ENCODE peak calls at places on chromosomes 1 and 21, in four cellular contexts. Q is IMR-90, Z is K562, B is GM12878. G is an unnamed sample.

GRCh38 chr1:112488141-112488540 is 20.6 kb upstream of the WNT2B start:
- DNase-seq in Q (no peak), Z (no peak), B (no peak), G (no peak)

GRCh38 chr1:12172042-12172851 is 5.5 kb downstream of the TNFRSF1B start:
- DNase-seq in Q (no peak), Z (no peak), B (no peak), G (no peak)

GRCh38 chr1:53273526-53273925 is 35.2 kb upstream of the MAGOH start:
- DNase-seq in Q (no peak), Z (no peak), B (no peak), G (no peak)

GRCh38 chr1:229409616-229410369 is 24.1 kb downstream of the ACTA1 start:
- DNase-seq in Q (no peak), Z (no peak), B (no peak), G (no peak)

GRCh38 chr1:232899278-232899677 is 51.1 kb upstream of the NTPCR start:
- DNase-seq in Q (no peak), Z (no peak), B (no peak), G (no peak)

GRCh38 chr1:226590626-226591025 is 42.1 kb downstream of the STUM start:
- DNase-seq in Q (no peak), Z (no peak), B (no peak), G (no peak)

GRCh38 chr1:198498881-198499280 is 41.6 kb downstream of the ATP6V1G3 start:
- DNase-seq in Q (peak; percentile 14), Z (no peak), B (no peak), G (no peak)

GRCh38 chr1:242651817-242652216 is 127.3 kb upstream of the PLD5 start:
- DNase-seq in Q (no peak), Z (no peak), B (no peak), G (no peak)

GRCh38 chr1:205321109-205321958 is at the start of gene NUAK2:
- DNase-seq in Q (peak; percentile 90), Z (peak; percentile 99), B (no peak), G (peak; percentile 89)

GRCh38 chr21:17340081-17340480 is 172.8 kb upstream of the CXADR start:
- DNase-seq in Q (no peak), Z (no peak), B (no peak), G (no peak)

GRCh38 chr1:156080598-156081173 is 1.6 kb downstream of the MEX3A start:
- DNase-seq in Q (no peak), Z (no peak), B (no peak), G (no peak)

GRCh38 chr1:111768023-111768422 is 12.3 kb downstream of the DDX20 start:
- DNase-seq in Q (no peak), Z (no peak), B (no peak), G (no peak)

GRCh38 chr1:92484472-92485373 is 2.0 kb downstream of the GFI1 start:
- DNase-seq in Q (no peak), Z (peak; percentile 31), B (no peak), G (peak; percentile 23)

GRCh38 chr1:92485374-92486250 is 1.1 kb downstream of the GFI1 start:
- DNase-seq in Q (no peak), Z (peak; percentile 75), B (no peak), G (peak; percentile 20)

GRCh38 chr1:92487078-92487605 is 417 bp upstream of the GFI1 start:
- DNase-seq in Q (no peak), Z (no peak), B (no peak), G (no peak)

GRCh38 chr1:92488416-92488815 is 1.7 kb upstream of the GFI1 start:
- DNase-seq in Q (no peak), Z (no peak), B (no peak), G (no peak)

DNA sequence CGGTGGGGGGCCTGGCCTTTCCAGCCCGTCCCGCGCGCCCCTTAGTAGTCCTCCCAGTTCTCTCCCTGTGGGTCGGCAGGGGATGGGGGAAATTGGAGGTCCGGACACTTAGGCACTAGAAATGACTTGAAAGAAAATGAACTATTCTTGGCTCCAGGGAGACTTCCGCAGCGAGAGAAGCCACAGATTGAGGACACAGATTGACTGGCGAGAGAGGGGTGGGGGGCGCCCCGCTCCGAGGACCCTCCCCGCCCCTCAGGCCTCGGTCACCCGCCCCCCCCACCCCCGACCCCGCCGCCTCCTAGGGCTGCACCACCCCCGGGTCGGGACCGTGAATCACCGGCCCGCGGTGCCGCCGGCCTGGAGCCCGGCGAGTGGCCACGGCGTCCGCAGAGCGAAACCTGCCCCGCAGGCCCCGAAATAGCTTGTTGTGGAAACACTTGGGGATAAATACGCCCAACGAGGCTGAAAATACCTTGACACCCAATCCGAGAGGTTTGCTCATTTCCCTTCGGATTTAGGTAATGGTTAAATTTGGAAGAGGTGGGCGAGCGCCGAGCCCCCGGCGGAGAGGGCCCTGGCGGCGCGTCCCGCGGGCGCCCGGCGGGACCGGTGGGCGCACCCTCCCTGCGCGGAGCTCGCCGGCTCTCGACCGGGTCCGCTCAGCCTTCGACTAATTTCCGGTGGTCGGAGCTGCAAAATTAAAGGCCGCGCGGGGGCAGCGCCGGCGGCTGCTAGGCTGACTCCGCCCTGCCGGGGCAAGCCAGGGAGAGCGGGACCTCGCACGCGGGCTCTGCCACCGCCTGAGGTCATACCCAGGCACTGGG is at the start of gene GFI1:
- DNase-seq in Q (no peak), Z (no peak), B (no peak), G (no peak)
- TF ChIP-seq FOS in Q (no peak), Z (no peak), B (no peak), G (no peak)

GRCh38 chr1:41005876-41006275 is 15.6 kb downstream of the SLFNL1 start:
- DNase-seq in Q (no peak), Z (no peak), B (peak; percentile 7), G (no peak)

GRCh38 chr1:41009466-41009865 is 12.1 kb downstream of the SLFNL1 start:
- DNase-seq in Q (no peak), Z (no peak), B (no peak), G (no peak)

GRCh38 chr1:41003127-41003639 is 18.3 kb downstream of the SLFNL1 start:
- DNase-seq in Q (no peak), Z (no peak), B (no peak), G (no peak)

GRCh38 chr1:41003640-41004220 is 17.8 kb downstream of the SLFNL1 start:
- DNase-seq in Q (peak; percentile 100), Z (peak; percentile 89), B (peak; percentile 95), G (peak; percentile 95)

DNA sequence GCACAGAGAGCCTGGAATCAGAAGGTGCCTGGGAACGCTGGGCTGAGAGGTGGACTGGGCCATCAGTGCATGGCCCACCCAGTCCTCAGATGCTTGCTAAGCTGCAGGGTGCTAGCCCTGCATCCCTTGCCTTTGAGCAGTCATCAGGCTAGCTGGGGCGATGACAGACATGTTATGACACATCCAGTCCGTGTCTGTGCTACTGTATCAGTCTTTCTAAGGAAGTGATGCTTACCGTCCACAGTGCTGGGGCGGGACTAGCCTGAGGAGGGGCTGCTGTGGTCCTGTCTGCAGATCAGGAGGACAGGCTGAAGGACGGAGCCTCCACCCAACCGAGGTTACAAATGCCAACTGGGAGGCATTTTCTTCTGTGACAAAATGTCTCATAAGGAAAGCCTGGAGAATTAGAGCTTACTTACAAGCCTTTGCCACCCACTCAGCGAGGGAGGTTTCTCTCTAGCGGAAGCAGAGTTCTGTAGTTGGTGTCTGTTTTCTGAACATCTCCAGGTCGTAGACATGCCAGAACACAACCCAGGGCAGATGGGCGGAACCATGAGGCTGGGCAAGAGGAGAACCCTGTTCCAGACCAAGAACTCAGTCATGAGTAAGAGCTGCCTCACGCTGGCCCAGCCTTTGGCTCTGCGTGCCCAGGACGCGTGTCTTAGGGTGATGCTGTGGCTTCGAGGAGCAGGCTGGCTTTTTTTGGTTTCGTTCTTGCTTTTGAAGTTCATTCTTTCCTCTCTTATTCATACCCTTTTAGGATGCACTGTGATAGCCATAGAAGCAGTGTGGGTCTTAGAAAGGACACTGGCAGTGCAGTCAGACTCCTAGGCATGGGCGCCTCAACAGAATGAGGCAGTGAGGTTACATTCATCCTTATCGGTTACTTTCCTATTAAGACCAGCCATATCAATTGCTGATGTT is 14.3 kb downstream of the SLFNL1 start:
- DNase-seq in Q (peak; percentile 37), Z (no peak), B (no peak), G (no peak)
- TF ChIP-seq FOS in Q (no peak), Z (no peak), B (no peak), G (no peak)

GRCh38 chr1:30129001-30129408 is 594.4 kb downstream of the MATN1 start:
- DNase-seq in Q (no peak), Z (peak; percentile 77), B (no peak), G (no peak)
- TF ChIP-seq FOS in Q (no peak), Z (no peak), B (no peak), G (no peak)

DNA sequence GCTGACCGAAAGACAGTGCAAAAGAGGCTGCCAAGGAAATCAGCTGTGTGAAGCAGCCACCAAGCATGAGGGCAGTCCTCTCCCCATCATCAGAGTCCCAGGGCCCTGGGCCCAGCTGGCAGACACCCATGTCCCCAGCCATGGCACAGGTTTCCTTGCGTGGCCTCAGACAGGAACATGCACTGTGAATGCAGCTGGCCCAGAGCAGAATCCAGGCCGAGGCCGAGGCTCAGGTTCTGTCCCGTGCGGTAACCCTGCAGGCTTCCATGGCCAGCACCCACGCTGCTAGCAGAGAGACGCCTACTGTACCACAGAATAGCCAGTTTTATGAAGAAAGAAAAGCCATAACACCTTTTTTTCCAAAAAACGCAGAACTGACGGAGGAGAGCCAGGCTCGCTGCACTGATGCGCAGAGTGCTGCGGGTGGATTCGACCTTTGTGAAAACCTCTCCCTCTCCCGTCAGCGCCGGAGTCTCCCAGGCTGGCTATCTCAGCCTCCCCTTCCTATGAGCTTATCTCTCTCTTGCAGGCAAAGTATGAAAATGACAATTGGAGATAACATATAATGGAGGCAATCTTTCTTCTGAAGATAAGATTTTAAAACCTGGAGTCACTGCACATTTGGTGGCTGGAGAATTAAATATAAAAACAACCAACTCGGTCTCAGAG is 106.6 kb downstream of the NPHP4 start:
- DNase-seq in Q (no peak), Z (peak; percentile 96), B (no peak), G (no peak)
- TF ChIP-seq FOS in Q (no peak), Z (no peak), B (no peak), G (no peak)

GRCh38 chr1:25563330-25564215 is 20.2 kb downstream of the LDLRAP1 start:
- DNase-seq in Q (no peak), Z (no peak), B (no peak), G (no peak)
- TF ChIP-seq FOS in Q (no peak), Z (no peak), B (no peak), G (no peak)

DNA sequence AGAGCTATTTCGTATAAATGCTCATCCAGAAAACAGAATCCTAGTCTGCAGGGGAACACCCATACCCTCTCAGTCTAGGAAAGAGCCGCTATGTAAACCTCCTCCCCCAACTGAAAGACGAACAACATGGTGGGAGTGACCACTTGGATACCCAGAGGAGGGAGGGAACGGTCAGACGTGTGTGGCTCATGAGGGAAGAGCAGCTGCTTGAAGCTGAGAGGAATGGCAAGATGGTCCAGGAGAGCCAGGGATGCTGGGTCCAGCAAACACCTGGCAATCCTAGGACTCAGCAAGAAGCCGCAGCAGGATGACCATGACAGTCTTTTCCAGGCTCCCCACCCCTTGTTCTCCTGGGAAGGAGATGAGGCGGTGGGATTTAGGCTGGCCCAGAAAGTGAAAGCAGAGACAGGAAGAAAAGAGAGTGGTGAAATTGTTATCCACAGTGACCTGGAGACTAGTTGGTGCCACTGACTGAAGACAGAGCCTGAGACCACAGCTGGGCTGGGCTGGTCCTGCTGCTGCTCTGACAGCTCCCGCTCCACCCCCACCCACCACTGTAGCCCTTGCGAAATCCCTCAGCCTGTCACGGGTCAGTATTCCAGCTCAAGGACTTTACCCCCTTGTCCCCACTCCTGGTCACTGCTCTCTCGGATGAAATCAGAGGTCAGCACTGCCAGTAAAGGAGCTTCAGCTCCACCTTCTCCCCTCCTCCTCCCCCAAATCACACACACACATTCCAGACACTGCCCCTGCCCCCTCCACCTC is 3.6 kb downstream of the CERS2 start:
- DNase-seq in Q (peak; percentile 62), Z (no peak), B (no peak), G (no peak)
- TF ChIP-seq FOS in Q (no peak), Z (no peak), B (no peak), G (no peak)

G was measured in endothelial cell of umbilical vein.